ENCODE peak calls at places on chromosomes 3 and 15, in six cellular contexts. B, O, M, U, Z and F are unnamed samples. For H3K4me1, the result is how much of the 10 kb centered on the place peaks cover.

GRCh38 chr15:45089712-45090373 is 24.1 kb downstream of the DUOX2 start:
- DNase-seq in B (no peak), O (no peak), M (peak), U (no peak), Z (no peak), F (no peak)

GRCh38 chr3:72633101-72633500 is 215.1 kb downstream of the SHQ1 start:
- DNase-seq in B (no peak), O (no peak), M (no peak), U (no peak), Z (no peak), F (no peak)

GRCh38 chr3:161317077-161317476 is 54.2 kb downstream of the SPTSSB start:
- DNase-seq in B (no peak), O (no peak), M (no peak), U (no peak), Z (no peak), F (no peak)

GRCh38 chr3:188051801-188052228 is 102.1 kb upstream of the LPP start:
- DNase-seq in B (no peak), O (no peak), M (no peak), U (no peak), Z (no peak), F (peak)

GRCh38 chr3:72907851-72908620 is 20.2 kb downstream of the GXYLT2 start:
- DNase-seq in B (no peak), O (peak), M (peak), U (no peak), Z (no peak), F (no peak)

GRCh38 chr3:71092665-71093064 is 490.9 kb downstream of the FOXP1 start:
- DNase-seq in B (no peak), O (no peak), M (no peak), U (no peak), Z (no peak), F (no peak)

GRCh38 chr15:68449389-68449788 is 17.4 kb upstream of the ITGA11 start:
- DNase-seq in B (no peak), O (no peak), M (no peak), U (no peak), Z (no peak), F (no peak)

GRCh38 chr3:112038863-112039262 is 4.3 kb downstream of the TMPRSS7 start:
- DNase-seq in B (no peak), O (no peak), M (no peak), U (no peak), Z (no peak), F (no peak)

GRCh38 chr15:25825215-25825614 is 37.9 kb downstream of the ATP10A start:
- DNase-seq in B (no peak), O (no peak), M (no peak), U (no peak), Z (no peak), F (no peak)

GRCh38 chr15:24676431-24676830 is 856 bp downstream of the NPAP1 start:
- DNase-seq in B (no peak), O (no peak), M (no peak), U (no peak), Z (peak), F (no peak)

GRCh38 chr15:84818221-84819131 is 1.3 kb downstream of the ALPK3 start:
- DNase-seq in B (no peak), O (peak), M (peak), U (no peak), Z (no peak), F (no peak)

GRCh38 chr15:84819291-84819768 is 2.2 kb downstream of the ALPK3 start:
- DNase-seq in B (no peak), O (peak), M (peak), U (peak), Z (no peak), F (no peak)

GRCh38 chr15:84814826-84815375 is 2.3 kb upstream of the ALPK3 start:
- DNase-seq in B (no peak), O (no peak), M (no peak), U (no peak), Z (no peak), F (no peak)

GRCh38 chr15:84817461-84818081 is 415 bp downstream of the ALPK3 start:
- DNase-seq in B (no peak), O (peak), M (peak), U (no peak), Z (peak), F (no peak)

GRCh38 chr15:84816694-84817460 is at the start of gene ALPK3:
- DNase-seq in B (peak), O (peak), M (peak), U (no peak), Z (peak), F (no peak)
- H3K4me3 ChIP-seq in B (no peak), O (peak), M (peak), U (no peak), Z (peak), F (peak)

DNA sequence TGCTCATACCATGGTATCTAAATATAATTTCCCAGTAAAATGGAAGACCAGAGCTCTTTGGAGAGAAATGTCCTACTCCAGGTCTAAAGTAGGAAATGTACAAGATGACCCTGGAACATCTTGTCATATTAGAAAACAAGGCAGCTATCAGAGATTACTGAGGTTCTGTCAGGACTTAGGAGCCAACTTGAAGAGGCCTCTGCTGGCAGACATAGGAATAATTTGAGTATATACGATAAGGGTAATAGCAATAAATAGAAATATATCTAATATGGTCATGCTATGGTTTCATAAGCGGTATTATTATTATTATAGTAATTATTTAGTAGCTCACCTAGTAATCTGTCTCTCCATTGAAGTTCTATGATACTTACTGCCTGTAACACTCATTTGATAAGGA is 224.2 kb downstream of the SOX2 start:
- DNase-seq in B (no peak), O (no peak), M (no peak), U (no peak), Z (no peak), F (no peak)
- TF ChIP-seq CTCF in B (no peak), O (no peak), M (no peak), U (peak), Z (no peak), F (no peak)

GRCh38 chr3:12962292-12962691 is 110.9 kb downstream of the IQSEC1 start:
- DNase-seq in B (no peak), O (no peak), M (no peak), U (no peak), Z (no peak), F (no peak)

GRCh38 chr3:12959838-12960378 is 113.3 kb downstream of the IQSEC1 start:
- DNase-seq in B (no peak), O (peak), M (no peak), U (no peak), Z (peak), F (no peak)

GRCh38 chr3:12961726-12962036 is 111.5 kb downstream of the IQSEC1 start:
- DNase-seq in B (no peak), O (no peak), M (no peak), U (no peak), Z (no peak), F (no peak)

GRCh38 chr3:12960497-12960896 is 112.7 kb downstream of the IQSEC1 start:
- DNase-seq in B (no peak), O (no peak), M (no peak), U (no peak), Z (no peak), F (no peak)

GRCh38 chr3:12961007-12961725 is 112.1 kb downstream of the IQSEC1 start:
- DNase-seq in B (no peak), O (no peak), M (no peak), U (no peak), Z (peak), F (no peak)
- H3K4me1 ChIP-seq in B (under half), O (under half), M (under half), U (under half), Z (half or more), F (under half)

GRCh38 chr15:92886815-92887214 is 13.3 kb upstream of the CHD2 start:
- DNase-seq in B (no peak), O (no peak), M (no peak), U (no peak), Z (no peak), F (no peak)

GRCh38 chr15:92887869-92888268 is 12.3 kb upstream of the CHD2 start:
- DNase-seq in B (no peak), O (no peak), M (no peak), U (no peak), Z (no peak), F (no peak)

GRCh38 chr15:92884459-92884812 is 15.7 kb upstream of the CHD2 start:
- DNase-seq in B (no peak), O (peak), M (no peak), U (no peak), Z (no peak), F (no peak)

GRCh38 chr15:92884813-92885461 is 15.2 kb upstream of the CHD2 start:
- DNase-seq in B (no peak), O (peak), M (no peak), U (no peak), Z (no peak), F (no peak)

DNA sequence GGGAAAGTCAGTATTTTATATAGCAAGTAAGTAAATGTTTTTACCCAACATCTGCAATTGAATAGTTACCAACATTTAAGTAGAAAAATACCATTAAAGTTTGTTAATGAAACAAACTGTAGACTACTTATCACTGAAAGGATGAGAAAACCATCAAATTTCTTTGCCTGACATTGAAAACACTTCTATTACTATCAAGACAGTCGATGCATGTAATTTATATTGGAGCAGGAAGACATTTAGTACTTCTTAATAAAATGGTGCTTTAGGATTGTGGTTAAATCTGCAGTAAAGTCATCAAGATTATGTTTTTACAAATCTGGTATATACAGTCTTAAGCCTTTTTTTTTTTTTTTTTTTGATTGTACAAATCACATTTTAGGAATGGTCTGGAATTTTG is 13.9 kb upstream of the CHD2 start:
- DNase-seq in B (no peak), O (no peak), M (no peak), U (no peak), Z (no peak), F (no peak)
- H3K4me3 ChIP-seq in B (no peak), O (no peak), M (peak), U (peak), Z (peak), F (peak)